ENCODE peak calls at places on chromosomes 6 and 20, in eight cellular contexts. P, Y, I, Z, U, C, E and O are unnamed samples.

GRCh38 chr6:3746119-3746691 is 5.3 kb downstream of the PXDC1 start:
- DNase-seq in Z (no peak), I (no peak), E (no peak), U (no peak), C (no peak), Y (peak), P (no peak), O (peak)

GRCh38 chr6:10873374-10873773 is 8.5 kb downstream of the GCM2 start:
- DNase-seq in E (no peak), P (no peak), C (no peak), I (no peak), Z (no peak), Y (no peak), U (no peak), O (no peak)

GRCh38 chr20:31715766-31716165 is 6.9 kb downstream of the BCL2L1 start:
- DNase-seq in I (no peak), P (no peak), U (no peak), E (no peak), Y (no peak), Z (no peak), C (no peak), O (no peak)

GRCh38 chr20:43287637-43288036 is 97.9 kb upstream of the PTPRT start:
- DNase-seq in U (no peak), C (no peak), E (no peak), P (no peak), I (no peak), Y (no peak), Z (no peak), O (no peak)

GRCh38 chr20:38872491-38873049 is 53.6 kb upstream of the FAM83D start:
- DNase-seq in Y (no peak), I (no peak), U (no peak), E (no peak), P (no peak), Z (no peak), C (no peak), O (no peak)

GRCh38 chr6:31729515-31729978 is 448 bp upstream of the DDAH2 start:
- DNase-seq in E (peak), Y (peak), P (peak), C (peak), U (peak), Z (peak), I (peak), O (peak)

GRCh38 chr6:167817729-167818128 is 9.0 kb upstream of the AFDN start:
- DNase-seq in U (no peak), C (no peak), E (no peak), Y (no peak), I (no peak), Z (no peak), P (no peak), O (no peak)

GRCh38 chr20:25692499-25692898 is 4.2 kb downstream of the ZNF337 start:
- DNase-seq in E (no peak), P (no peak), C (no peak), I (no peak), Y (no peak), U (no peak), Z (no peak), O (no peak)

GRCh38 chr6:30264731-30265130 is 51.5 kb upstream of the TRIM26 start:
- DNase-seq in I (no peak), E (no peak), P (no peak), C (peak), Z (no peak), Y (no peak), U (no peak), O (no peak)

GRCh38 chr20:49248301-49248700 is 29.1 kb downstream of the DDX27 start:
- DNase-seq in I (no peak), E (no peak), C (no peak), Z (no peak), P (no peak), U (no peak), Y (no peak), O (no peak)

GRCh38 chr20:31849306-31849930 is 4.0 kb upstream of the FOXS1 start:
- DNase-seq in C (no peak), E (no peak), Z (no peak), I (no peak), Y (no peak), U (no peak), P (no peak), O (no peak)